ENCODE peak calls at places on chromosomes 16 and 17, in four cellular contexts. I, Q, H and A are unnamed samples.

GRCh38 chr16:57643166-57643813 is 14.9 kb downstream of the ADGRG1 start:
- DNase-seq in I (no peak), Q (no peak), H (no peak), A (peak)

GRCh38 chr16:63617990-63618763 is 1503.7 kb downstream of the CDH11 start:
- DNase-seq in I (no peak), Q (no peak), H (no peak), A (no peak)

GRCh38 chr16:80197790-80198201 is 343.0 kb upstream of the DYNLRB2 start:
- DNase-seq in I (no peak), Q (no peak), H (peak), A (peak)

GRCh38 chr16:10362077-10362863 is 23.6 kb upstream of the ATF7IP2 start:
- DNase-seq in I (no peak), Q (no peak), H (peak), A (no peak)

GRCh38 chr17:29566473-29567361 is at the start of gene ABHD15:
- DNase-seq in I (peak), Q (no peak), H (peak), A (peak)

GRCh38 chr17:41223821-41224220 is 2.6 kb upstream of the KRTAP9-2 start:
- DNase-seq in I (no peak), Q (no peak), H (no peak), A (peak)

GRCh38 chr17:45279898-45280297 is 18.0 kb upstream of the SPATA32 start:
- DNase-seq in I (no peak), Q (no peak), H (no peak), A (no peak)

GRCh38 chr17:18323007-18323406 is 7.9 kb downstream of the SMCR8 start:
- DNase-seq in I (no peak), Q (no peak), H (no peak), A (no peak)

GRCh38 chr16:76947694-76948093 is 243.3 kb upstream of the MON1B start:
- DNase-seq in I (no peak), Q (no peak), H (no peak), A (no peak)

GRCh38 chr16:4315185-4316102 is at the start of gene GLIS2:
- DNase-seq in I (no peak), Q (no peak), H (peak), A (peak)

GRCh38 chr16:74591914-74592650 is 14.8 kb downstream of the GLG1 start:
- DNase-seq in I (no peak), Q (no peak), H (no peak), A (no peak)

GRCh38 chr17:76142044-76143041 is 1.3 kb upstream of the FOXJ1 start:
- DNase-seq in I (no peak), Q (no peak), H (no peak), A (no peak)

GRCh38 chr17:17682293-17682736 is 1.1 kb downstream of the RAI1 start:
- DNase-seq in I (peak), Q (peak), H (peak), A (peak)

GRCh38 chr16:12239953-12240485 is 263.5 kb downstream of the SNX29 start:
- DNase-seq in I (no peak), Q (no peak), H (no peak), A (peak)

GRCh38 chr17:62656446-62656845 is 29.0 kb downstream of the MRC2 start:
- DNase-seq in I (no peak), Q (no peak), H (no peak), A (no peak)

GRCh38 chr17:46793541-46793940 is 25.0 kb downstream of the WNT3 start:
- DNase-seq in I (no peak), Q (no peak), H (no peak), A (no peak)

GRCh38 chr17:28406478-28406824 is 439 bp upstream of the SLC46A1 start:
- DNase-seq in I (no peak), Q (no peak), H (no peak), A (peak)

GRCh38 chr17:44152875-44153274 is 11.1 kb downstream of the HROB start:
- DNase-seq in I (no peak), Q (no peak), H (no peak), A (no peak)

GRCh38 chr17:40355123-40355803 is 9.3 kb downstream of the GJD3 start:
- DNase-seq in I (peak), Q (peak), H (peak), A (no peak)

GRCh38 chr17:42493324-42493723 is 34.6 kb downstream of the ATP6V0A1 start:
- DNase-seq in I (no peak), Q (no peak), H (no peak), A (no peak)

GRCh38 chr16:19860146-19861030 is 24.3 kb downstream of the GPRC5B start:
- DNase-seq in I (no peak), Q (no peak), H (no peak), A (peak)

GRCh38 chr17:38711792-38712571 is 6.9 kb downstream of the MLLT6 start:
- DNase-seq in I (no peak), Q (no peak), H (no peak), A (no peak)

GRCh38 chr16:88922114-88922825 is 54.7 kb downstream of the CBFA2T3 start:
- DNase-seq in I (no peak), Q (no peak), H (no peak), A (peak)

GRCh38 chr17:40828454-40829039 is 6.1 kb upstream of the KRT10 start:
- DNase-seq in I (no peak), Q (no peak), H (no peak), A (peak)

GRCh38 chr17:66228887-66229782 is at the start of gene APOH:
- DNase-seq in I (no peak), Q (no peak), H (no peak), A (no peak)

GRCh38 chr16:70481929-70482536 is 27.6 kb downstream of the FCSK start:
- DNase-seq in I (no peak), Q (no peak), H (no peak), A (peak)

GRCh38 chr16:59907671-59908070 is 1173.6 kb upstream of the GOT2 start:
- DNase-seq in I (no peak), Q (no peak), H (no peak), A (no peak)

GRCh38 chr17:75271233-75271954 is 363 bp upstream of the MIF4GD start:
- DNase-seq in I (peak), Q (peak), H (peak), A (peak)

GRCh38 chr17:7854851-7855642 is at the start of gene TMEM88:
- DNase-seq in I (peak), Q (no peak), H (peak), A (no peak)

GRCh38 chr17:39073916-39074315 is 77.5 kb downstream of the PLXDC1 start:
- DNase-seq in I (no peak), Q (no peak), H (no peak), A (no peak)

GRCh38 chr16:10558746-10559641 is 21.4 kb downstream of the EMP2 start:
- DNase-seq in I (no peak), Q (no peak), H (no peak), A (no peak)

GRCh38 chr17:52147872-52148271 is 10.6 kb downstream of the CA10 start:
- DNase-seq in I (no peak), Q (no peak), H (no peak), A (peak)

GRCh38 chr16:21101631-21102420 is 48.8 kb downstream of the DNAH3 start:
- DNase-seq in I (no peak), Q (no peak), H (peak), A (peak)

GRCh38 chr17:42409467-42410351 is 13.3 kb downstream of the CAVIN1 start:
- DNase-seq in I (no peak), Q (no peak), H (no peak), A (peak)

GRCh38 chr17:76278952-76279741 is 14.0 kb downstream of the UBALD2 start:
- DNase-seq in I (peak), Q (peak), H (peak), A (peak)

GRCh38 chr17:50676065-50676975 is 31.4 kb downstream of the ANKRD40 start:
- DNase-seq in I (no peak), Q (no peak), H (no peak), A (no peak)

GRCh38 chr16:85718682-85719081 is 29.9 kb upstream of the GINS2 start:
- DNase-seq in I (no peak), Q (no peak), H (no peak), A (no peak)